ENCODE peak calls at places on chromosomes 12 and 14, in four cellular contexts. K, S, V and E are unnamed samples.

GRCh38 chr14:56295743-56296142 is 177.5 kb downstream of the PELI2 start:
- DNase-seq in K (no peak), S (no peak), V (no peak), E (no peak)

GRCh38 chr12:79006306-79006705 is 141.7 kb downstream of the SYT1 start:
- DNase-seq in K (no peak), S (no peak), V (peak), E (no peak)

GRCh38 chr12:65637774-65638173 is 186.5 kb upstream of the HMGA2 start:
- DNase-seq in K (no peak), S (no peak), V (peak), E (no peak)

GRCh38 chr14:68359862-68360552 is 432.9 kb downstream of the ZFP36L1 start:
- DNase-seq in K (no peak), S (no peak), V (no peak), E (no peak)

GRCh38 chr14:43894534-43894933 is 612.5 kb downstream of the FSCB start:
- DNase-seq in K (no peak), S (no peak), V (no peak), E (no peak)

GRCh38 chr14:100294213-100294962 is 11.9 kb downstream of the SLC25A29 start:
- DNase-seq in K (peak), S (no peak), V (no peak), E (no peak)

GRCh38 chr14:102066041-102066451 is 20.8 kb downstream of the HSP90AA1 start:
- DNase-seq in K (no peak), S (no peak), V (no peak), E (no peak)

GRCh38 chr14:24130717-24131548 is 474 bp downstream of the FITM1 start:
- DNase-seq in K (no peak), S (no peak), V (no peak), E (no peak)

GRCh38 chr12:9049520-9050133 is 60.3 kb downstream of the KLRG1 start:
- DNase-seq in K (peak), S (no peak), V (peak), E (no peak)

GRCh38 chr12:1655225-1655788 is 26.3 kb downstream of the WNT5B start:
- DNase-seq in K (no peak), S (no peak), V (no peak), E (no peak)

GRCh38 chr12:84136862-84137367 is 775.7 kb downstream of the SLC6A15 start:
- DNase-seq in K (peak), S (no peak), V (peak), E (no peak)

GRCh38 chr14:89618309-89618708 is 201.3 kb upstream of the FOXN3 start:
- DNase-seq in K (peak), S (no peak), V (no peak), E (no peak)

GRCh38 chr12:55908726-55909512 is 18.8 kb downstream of the PYM1 start:
- DNase-seq in K (no peak), S (no peak), V (no peak), E (no peak)

GRCh38 chr12:45415393-45415817 is 199.5 kb downstream of the ANO6 start:
- DNase-seq in K (peak), S (no peak), V (peak), E (no peak)

GRCh38 chr12:124715121-124715990 is 147.9 kb upstream of the NCOR2 start:
- DNase-seq in K (no peak), S (no peak), V (peak), E (no peak)

GRCh38 chr14:69614592-69614991 is 3.2 kb downstream of the SUSD6 start:
- DNase-seq in K (no peak), S (no peak), V (no peak), E (no peak)